ENCODE peak calls at places on chromosome 10, in nine cellular contexts. J is dorsolateral prefrontal cortex, E is thoracic aorta, W is IMR-90, R is HL-60, F is Caco-2, B is heart right ventricle, D is upper lobe of right lung, X is body of pancreas. T is an unnamed sample.

GRCh38 chr10:22252286-22252800 is 34.5 kb upstream of the EBLN1 start:
- DNase-seq in J (peak; percentile 46), E (no peak), W (no peak), R (no peak), F (no peak), B (peak; percentile 65), D (peak; percentile 81), X (peak; percentile 48), T (peak; percentile 67)

GRCh38 chr10:16436758-16437539 is at the start of gene PTER:
- DNase-seq in J (peak; percentile 63), E (peak; percentile 87), W (peak; percentile 78), R (peak; percentile 83), F (peak; percentile 100), B (peak; percentile 99), D (peak; percentile 99), X (peak; percentile 97), T (peak; percentile 94)

GRCh38 chr10:100038561-100039071 is 28.9 kb upstream of the DNMBP start:
- DNase-seq in J (no peak), E (no peak), W (no peak), R (no peak), F (peak; percentile 52), B (peak; percentile 21), D (no peak), X (no peak), T (peak; percentile 32)

GRCh38 chr10:84177541-84178386 is 4.2 kb downstream of the GPR15LG start:
- DNase-seq in J (peak; percentile 27), E (no peak), W (no peak), R (no peak), F (no peak), B (peak; percentile 48), D (no peak), X (no peak), T (no peak)

GRCh38 chr10:62580396-62580795 is 206.2 kb downstream of the ZNF365 start:
- DNase-seq in J (no peak), E (no peak), W (peak; percentile 41), R (no peak), F (no peak), B (no peak), D (no peak), X (no peak), T (no peak)

GRCh38 chr10:126459878-126460481 is 71.7 kb upstream of the ADAM12 start:
- DNase-seq in J (no peak), E (no peak), W (peak; percentile 92), R (no peak), F (no peak), B (no peak), D (no peak), X (no peak), T (peak; percentile 81)

GRCh38 chr10:101063162-101063525 is 1.4 kb downstream of the KAZALD1 start:
- DNase-seq in J (no peak), E (no peak), W (no peak), R (no peak), F (no peak), B (no peak), D (no peak), X (no peak), T (no peak)

GRCh38 chr10:86711237-86711956 is 43.1 kb downstream of the LDB3 start:
- DNase-seq in J (peak; percentile 79), E (no peak), W (peak; percentile 85), R (peak; percentile 57), F (peak; percentile 88), B (peak; percentile 91), D (peak; percentile 95), X (peak; percentile 88), T (peak; percentile 87)

GRCh38 chr10:128078136-128078969 is 47.9 kb downstream of the MKI67 start:
- DNase-seq in J (no peak), E (no peak), W (peak; percentile 37), R (no peak), F (no peak), B (no peak), D (peak; percentile 70), X (no peak), T (peak; percentile 53)

GRCh38 chr10:1255600-1255999 is 199.4 kb downstream of the WDR37 start:
- DNase-seq in J (no peak), E (no peak), W (no peak), R (no peak), F (no peak), B (no peak), D (no peak), X (no peak), T (no peak)

GRCh38 chr10:128631801-128632241 is 505.6 kb upstream of the MKI67 start:
- DNase-seq in J (no peak), E (no peak), W (no peak), R (no peak), F (no peak), B (no peak), D (no peak), X (no peak), T (peak; percentile 3)

GRCh38 chr10:101301111-101301731 is 52.7 kb upstream of the BTRC start:
- DNase-seq in J (no peak), E (no peak), W (peak; percentile 44), R (peak; percentile 35), F (peak; percentile 68), B (no peak), D (no peak), X (peak; percentile 45), T (peak; percentile 25)

GRCh38 chr10:132165416-132165980 is 21.2 kb upstream of the DPYSL4 start:
- DNase-seq in J (no peak), E (no peak), W (no peak), R (no peak), F (no peak), B (no peak), D (no peak), X (no peak), T (no peak)

GRCh38 chr10:73732426-73732825 is 11.7 kb upstream of the SEC24C start:
- DNase-seq in J (no peak), E (no peak), W (no peak), R (no peak), F (no peak), B (no peak), D (no peak), X (no peak), T (no peak)

GRCh38 chr10:99457808-99458207 is 27.4 kb upstream of the GOT1 start:
- DNase-seq in J (no peak), E (no peak), W (peak; percentile 71), R (no peak), F (no peak), B (no peak), D (no peak), X (no peak), T (peak; percentile 30)

GRCh38 chr10:70761727-70762350 is 23.3 kb downstream of the TBATA start:
- DNase-seq in J (no peak), E (no peak), W (no peak), R (no peak), F (no peak), B (no peak), D (no peak), X (no peak), T (no peak)

GRCh38 chr10:124792998-124793352 is 1.3 kb upstream of the EEF1AKMT2 start:
- DNase-seq in J (no peak), E (no peak), W (no peak), R (no peak), F (no peak), B (no peak), D (no peak), X (no peak), T (no peak)

DNA sequence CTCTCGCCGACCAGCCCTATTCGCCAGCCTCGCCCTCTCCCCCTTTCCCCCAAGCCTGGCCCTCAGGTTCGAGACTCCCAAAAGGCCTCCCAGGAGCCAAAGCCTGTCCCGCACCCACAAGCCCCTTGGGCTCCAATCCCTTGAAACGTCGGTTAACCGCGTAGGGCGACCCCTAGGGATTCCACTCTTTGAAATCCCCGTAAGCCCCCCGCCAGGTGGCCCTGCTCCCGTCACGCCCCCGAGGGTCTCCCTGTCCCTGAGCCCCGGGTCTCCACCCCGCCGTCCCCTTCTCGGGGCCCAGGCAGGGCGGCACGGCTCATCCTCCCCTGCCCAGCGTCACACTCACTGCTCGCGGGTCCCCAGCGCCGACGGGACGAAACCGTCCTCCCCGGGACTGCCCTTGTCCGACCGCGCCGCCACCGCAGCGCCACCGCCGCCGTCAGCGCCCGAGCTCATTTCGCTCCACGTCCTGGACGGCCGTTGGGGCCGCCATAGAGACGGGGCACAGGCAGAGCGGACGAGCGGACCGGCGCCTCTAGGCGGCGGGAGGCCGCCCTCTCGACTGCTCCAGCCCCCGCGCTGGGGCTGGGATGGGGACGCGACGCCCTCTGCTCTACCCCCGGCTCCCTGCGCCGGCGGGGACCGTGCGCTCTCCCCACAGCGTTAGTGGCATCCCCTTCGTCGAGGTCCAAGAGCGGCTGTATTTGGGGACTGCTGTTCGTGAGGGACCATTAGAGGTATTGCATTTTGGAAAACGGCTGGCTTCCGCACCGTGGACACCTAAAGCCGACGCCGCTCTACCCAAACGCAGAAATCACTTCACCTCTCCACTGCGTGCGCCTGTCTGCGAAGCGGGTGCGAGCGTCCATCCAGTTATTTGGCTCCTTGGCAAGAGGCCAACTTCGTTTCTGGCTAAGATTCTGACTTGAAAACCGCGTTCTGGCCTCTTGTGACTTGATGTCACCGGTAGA is at the start of gene EEF1AKMT2:
- DNase-seq in J (peak; percentile 83), E (peak; percentile 4), W (peak; percentile 82), R (peak; percentile 78), F (peak; percentile 90), B (peak; percentile 88), D (peak; percentile 93), X (peak; percentile 83), T (peak; percentile 83)
- TF ChIP-seq CTCF in J (peak; percentile 51), E (peak; percentile 58), W (no peak), R (no peak), F (peak; percentile 12), B (peak; percentile 42), D (peak; percentile 47), X (peak; percentile 42), T (peak; percentile 49)

GRCh38 chr10:94232711-94233383 is 129.9 kb downstream of the NOC3L start:
- DNase-seq in J (no peak), E (no peak), W (no peak), R (no peak), F (no peak), B (no peak), D (no peak), X (peak; percentile 19), T (no peak)
- TF ChIP-seq CTCF in J (no peak), E (no peak), W (no peak), R (no peak), F (no peak), B (no peak), D (no peak), X (no peak), T (no peak)

DNA sequence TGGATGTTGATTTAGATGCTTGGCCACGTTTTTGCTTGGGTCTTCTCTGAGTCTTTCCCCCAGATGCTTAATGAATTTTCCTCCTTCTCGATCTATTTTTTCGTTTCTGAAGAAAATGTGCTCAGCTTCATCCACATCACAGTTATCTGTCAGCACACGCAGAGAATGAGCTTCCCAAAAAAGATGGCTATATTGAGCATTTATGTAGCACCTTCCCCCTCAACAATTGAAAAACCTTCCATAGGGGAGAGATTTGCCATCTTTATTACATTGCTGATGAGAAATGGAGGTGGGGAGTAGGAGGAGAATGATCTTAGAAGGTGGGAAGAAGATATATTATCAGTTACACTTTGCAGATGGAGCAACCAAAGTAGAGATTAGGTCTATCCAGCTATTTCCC is 228.1 kb upstream of the PHYHIPL start:
- DNase-seq in J (no peak), E (no peak), W (no peak), R (no peak), F (no peak), B (no peak), D (no peak), X (no peak), T (no peak)
- TF ChIP-seq CTCF in J (no peak), E (no peak), W (no peak), R (no peak), F (no peak), B (no peak), D (no peak), X (no peak), T (no peak)

GRCh38 chr10:68792115-68792514 is 35.2 kb upstream of the STOX1 start:
- DNase-seq in J (no peak), E (no peak), W (peak; percentile 30), R (no peak), F (no peak), B (no peak), D (no peak), X (no peak), T (peak; percentile 28)
- TF ChIP-seq CTCF in J (peak; percentile 14), E (no peak), W (peak; percentile 39), R (no peak), F (no peak), B (peak; percentile 23), D (peak; percentile 19), X (no peak), T (no peak)

T was measured in fibroblast of the aortic adventitia.